ENCODE peak calls at places on chromosomes 2 and 18, in six cellular contexts. One of them, this sample, is unnamed. For H3K27me3, the result is how much of the 10 kb centered on the place peaks cover.

GRCh38 chr2:171595896-171596295 is 73.6 kb downstream of the CYBRD1 start:
- DNase-seq in stomach: no peak
- DNase-seq in ovary: no peak
- DNase-seq in lower lobe of right lung: no peak
- DNase-seq in left lung: no peak
- DNase-seq in heart left ventricle: no peak
- DNase-seq in this sample: no peak

GRCh38 chr2:161283926-161284325 is 24.3 kb upstream of the PSMD14 start:
- DNase-seq in stomach: no peak
- DNase-seq in ovary: no peak
- DNase-seq in lower lobe of right lung: no peak
- DNase-seq in left lung: no peak
- DNase-seq in heart left ventricle: no peak
- DNase-seq in this sample: no peak

GRCh38 chr2:151669585-151670081 is 64.6 kb downstream of the NEB start:
- DNase-seq in stomach: no peak
- DNase-seq in ovary: no peak
- DNase-seq in lower lobe of right lung: no peak
- DNase-seq in left lung: no peak
- DNase-seq in heart left ventricle: no peak
- DNase-seq in this sample: no peak

GRCh38 chr2:160377204-160377995 is 116.2 kb downstream of the RBMS1 start:
- DNase-seq in stomach: no peak
- DNase-seq in ovary: no peak
- DNase-seq in lower lobe of right lung: no peak
- DNase-seq in left lung: no peak
- DNase-seq in heart left ventricle: no peak
- DNase-seq in this sample: no peak

GRCh38 chr18:8654482-8655451 is 45.5 kb downstream of the RAB12 start:
- DNase-seq in stomach: no peak
- DNase-seq in ovary: no peak
- DNase-seq in lower lobe of right lung: no peak
- DNase-seq in left lung: no peak
- DNase-seq in heart left ventricle: no peak
- DNase-seq in this sample: no peak

GRCh38 chr2:156483741-156484173 is 47.6 kb downstream of the GPD2 start:
- DNase-seq in stomach: no peak
- DNase-seq in ovary: no peak
- DNase-seq in lower lobe of right lung: no peak
- DNase-seq in left lung: no peak
- DNase-seq in heart left ventricle: no peak
- DNase-seq in this sample: no peak

GRCh38 chr2:33022989-33023731 is 76.4 kb downstream of the LTBP1 start:
- DNase-seq in stomach: no peak
- DNase-seq in ovary: no peak
- DNase-seq in lower lobe of right lung: no peak
- DNase-seq in left lung: no peak
- DNase-seq in heart left ventricle: no peak
- DNase-seq in this sample: no peak

GRCh38 chr2:119085613-119086012 is 72.9 kb downstream of the C1QL2 start:
- DNase-seq in stomach: no peak
- DNase-seq in ovary: peak
- DNase-seq in lower lobe of right lung: no peak
- DNase-seq in left lung: no peak
- DNase-seq in heart left ventricle: no peak
- DNase-seq in this sample: no peak

GRCh38 chr2:58039170-58039611 is 7.4 kb upstream of the VRK2 start:
- DNase-seq in stomach: no peak
- DNase-seq in ovary: no peak
- DNase-seq in lower lobe of right lung: no peak
- DNase-seq in left lung: no peak
- DNase-seq in heart left ventricle: no peak
- DNase-seq in this sample: no peak

GRCh38 chr2:6342273-6342920 is 523.3 kb downstream of the CMPK2 start:
- DNase-seq in stomach: no peak
- DNase-seq in ovary: no peak
- DNase-seq in lower lobe of right lung: no peak
- DNase-seq in left lung: no peak
- DNase-seq in heart left ventricle: no peak
- DNase-seq in this sample: no peak

GRCh38 chr2:6337123-6337830 is 528.4 kb downstream of the CMPK2 start:
- DNase-seq in stomach: no peak
- DNase-seq in ovary: no peak
- DNase-seq in lower lobe of right lung: no peak
- DNase-seq in left lung: no peak
- DNase-seq in heart left ventricle: no peak
- DNase-seq in this sample: no peak

GRCh38 chr2:6341730-6342129 is 524.0 kb downstream of the CMPK2 start:
- DNase-seq in stomach: no peak
- DNase-seq in ovary: no peak
- DNase-seq in lower lobe of right lung: no peak
- DNase-seq in left lung: no peak
- DNase-seq in heart left ventricle: no peak
- DNase-seq in this sample: no peak

GRCh38 chr2:6343076-6343475 is 522.6 kb downstream of the CMPK2 start:
- DNase-seq in stomach: no peak
- DNase-seq in ovary: no peak
- DNase-seq in lower lobe of right lung: no peak
- DNase-seq in left lung: no peak
- DNase-seq in heart left ventricle: no peak
- DNase-seq in this sample: no peak
- H3K4me3 ChIP-seq in stomach: no peak
- H3K4me3 ChIP-seq in ovary: no peak
- H3K4me3 ChIP-seq in lower lobe of right lung: no peak
- H3K4me3 ChIP-seq in left lung: no peak
- H3K4me3 ChIP-seq in heart left ventricle: no peak
- H3K4me3 ChIP-seq in this sample: no peak

DNA sequence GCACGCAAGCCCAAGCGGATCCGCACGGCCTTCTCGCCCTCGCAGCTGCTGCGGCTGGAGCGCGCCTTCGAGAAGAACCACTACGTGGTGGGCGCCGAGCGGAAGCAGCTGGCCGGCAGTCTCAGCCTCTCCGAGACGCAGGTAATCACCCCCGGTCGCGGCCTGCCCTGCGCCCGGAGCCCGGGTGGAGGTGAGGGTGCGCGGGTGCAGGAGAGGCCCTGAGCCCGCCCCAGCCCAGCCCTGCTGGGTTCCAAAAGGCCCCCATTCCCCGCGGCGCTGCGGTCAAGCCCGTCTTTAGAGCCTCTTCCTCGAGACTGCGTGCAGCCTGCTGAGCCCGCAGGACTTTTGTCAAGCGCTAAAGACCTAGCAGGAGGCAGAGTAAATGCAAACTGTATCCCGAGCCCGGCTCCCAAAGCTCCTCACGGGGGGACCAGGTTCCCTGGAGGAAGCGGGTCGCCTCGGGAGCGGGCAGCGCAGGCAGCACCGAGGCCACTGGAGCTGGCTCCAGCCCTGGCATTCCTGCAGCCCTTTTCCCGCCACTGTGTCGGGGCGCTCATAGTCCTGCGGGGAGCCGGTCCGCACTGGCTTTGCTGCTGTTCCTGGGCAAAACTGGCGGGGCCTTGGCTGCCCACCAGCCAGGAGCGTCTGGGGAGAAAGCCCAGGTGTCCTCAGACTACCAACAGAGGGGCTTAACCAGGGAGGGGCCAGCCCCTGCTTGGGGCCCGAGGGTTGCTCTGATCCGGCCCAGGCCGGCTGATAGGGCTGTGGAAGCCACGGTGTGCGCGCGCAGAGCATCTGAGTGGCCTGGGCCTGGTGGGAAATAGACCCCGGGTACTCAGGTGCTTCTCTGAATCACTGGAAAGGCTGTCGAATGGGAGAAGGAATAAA is 7.3 kb downstream of the EMX1 start:
- DNase-seq in stomach: peak
- DNase-seq in ovary: no peak
- DNase-seq in lower lobe of right lung: no peak
- DNase-seq in left lung: peak
- DNase-seq in heart left ventricle: peak
- DNase-seq in this sample: no peak
- H3K27me3 ChIP-seq in stomach: half or more
- H3K27me3 ChIP-seq in ovary: under half
- H3K27me3 ChIP-seq in lower lobe of right lung: half or more
- H3K27me3 ChIP-seq in left lung: half or more
- H3K27me3 ChIP-seq in heart left ventricle: half or more
- H3K27me3 ChIP-seq in this sample: under half

GRCh38 chr18:28177828-28178635 is 1.1 kb upstream of the CDH2 start:
- DNase-seq in stomach: peak
- DNase-seq in ovary: peak
- DNase-seq in lower lobe of right lung: no peak
- DNase-seq in left lung: peak
- DNase-seq in heart left ventricle: peak
- DNase-seq in this sample: peak

GRCh38 chr18:28175930-28176673 is 828 bp downstream of the CDH2 start:
- DNase-seq in stomach: no peak
- DNase-seq in ovary: peak
- DNase-seq in lower lobe of right lung: no peak
- DNase-seq in left lung: no peak
- DNase-seq in heart left ventricle: no peak
- DNase-seq in this sample: no peak

GRCh38 chr18:28176933-28177827 is at the start of gene CDH2:
- DNase-seq in stomach: peak
- DNase-seq in ovary: peak
- DNase-seq in lower lobe of right lung: peak
- DNase-seq in left lung: peak
- DNase-seq in heart left ventricle: peak
- DNase-seq in this sample: peak

GRCh38 chr18:28175047-28175929 is 1.6 kb downstream of the CDH2 start:
- DNase-seq in stomach: peak
- DNase-seq in ovary: peak
- DNase-seq in lower lobe of right lung: no peak
- DNase-seq in left lung: peak
- DNase-seq in heart left ventricle: peak
- DNase-seq in this sample: peak

GRCh38 chr18:28176674-28176932 is 327 bp downstream of the CDH2 start:
- DNase-seq in stomach: no peak
- DNase-seq in ovary: peak
- DNase-seq in lower lobe of right lung: no peak
- DNase-seq in left lung: peak
- DNase-seq in heart left ventricle: no peak
- DNase-seq in this sample: peak
- H3K4me3 ChIP-seq in stomach: peak
- H3K4me3 ChIP-seq in ovary: peak
- H3K4me3 ChIP-seq in lower lobe of right lung: peak
- H3K4me3 ChIP-seq in left lung: peak
- H3K4me3 ChIP-seq in heart left ventricle: peak
- H3K4me3 ChIP-seq in this sample: peak

GRCh38 chr18:21960189-21960588 is 209.2 kb upstream of the GATA6 start:
- DNase-seq in stomach: no peak
- DNase-seq in ovary: no peak
- DNase-seq in lower lobe of right lung: no peak
- DNase-seq in left lung: no peak
- DNase-seq in heart left ventricle: no peak
- DNase-seq in this sample: no peak
- H3K27me3 ChIP-seq in stomach: under half
- H3K27me3 ChIP-seq in ovary: under half
- H3K27me3 ChIP-seq in lower lobe of right lung: under half
- H3K27me3 ChIP-seq in left lung: under half
- H3K27me3 ChIP-seq in heart left ventricle: under half
- H3K27me3 ChIP-seq in this sample: under half

GRCh38 chr2:143145056-143145455 is 15.8 kb downstream of the ARHGAP15 start:
- DNase-seq in stomach: no peak
- DNase-seq in ovary: no peak
- DNase-seq in lower lobe of right lung: no peak
- DNase-seq in left lung: no peak
- DNase-seq in heart left ventricle: no peak
- DNase-seq in this sample: no peak

GRCh38 chr2:143140864-143141637 is 11.8 kb downstream of the ARHGAP15 start:
- DNase-seq in stomach: no peak
- DNase-seq in ovary: no peak
- DNase-seq in lower lobe of right lung: no peak
- DNase-seq in left lung: no peak
- DNase-seq in heart left ventricle: no peak
- DNase-seq in this sample: no peak

DNA sequence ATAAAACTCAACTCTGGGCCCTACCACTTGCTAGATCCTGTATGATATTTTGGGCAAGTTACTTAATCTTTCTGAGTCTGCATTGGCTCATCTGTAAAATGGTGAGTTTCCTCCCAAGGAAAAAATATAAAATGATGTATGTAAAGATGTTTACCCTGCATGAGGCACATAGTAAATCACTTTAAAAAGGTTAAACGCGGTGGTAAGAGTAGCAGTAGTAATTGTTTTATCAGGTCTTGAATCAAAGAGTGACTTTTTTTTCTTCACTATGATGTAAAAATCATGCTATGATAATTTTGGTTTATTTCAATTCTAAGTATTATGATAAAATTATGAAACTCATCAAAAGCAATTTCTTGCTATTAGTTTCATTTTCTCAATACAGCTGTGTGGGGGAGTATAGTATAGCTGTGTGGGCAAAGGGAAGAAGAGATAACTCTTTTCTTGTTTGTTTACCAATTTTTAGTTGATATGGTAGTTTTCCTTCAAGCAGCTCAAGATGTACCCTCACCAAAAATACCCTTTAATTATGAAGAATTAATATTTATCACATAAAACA is 10.7 kb downstream of the ARHGAP15 start:
- DNase-seq in stomach: no peak
- DNase-seq in ovary: no peak
- DNase-seq in lower lobe of right lung: no peak
- DNase-seq in left lung: no peak
- DNase-seq in heart left ventricle: no peak
- DNase-seq in this sample: no peak
- H3K4me3 ChIP-seq in stomach: no peak
- H3K4me3 ChIP-seq in ovary: no peak
- H3K4me3 ChIP-seq in lower lobe of right lung: no peak
- H3K4me3 ChIP-seq in left lung: no peak
- H3K4me3 ChIP-seq in heart left ventricle: no peak
- H3K4me3 ChIP-seq in this sample: no peak

DNA sequence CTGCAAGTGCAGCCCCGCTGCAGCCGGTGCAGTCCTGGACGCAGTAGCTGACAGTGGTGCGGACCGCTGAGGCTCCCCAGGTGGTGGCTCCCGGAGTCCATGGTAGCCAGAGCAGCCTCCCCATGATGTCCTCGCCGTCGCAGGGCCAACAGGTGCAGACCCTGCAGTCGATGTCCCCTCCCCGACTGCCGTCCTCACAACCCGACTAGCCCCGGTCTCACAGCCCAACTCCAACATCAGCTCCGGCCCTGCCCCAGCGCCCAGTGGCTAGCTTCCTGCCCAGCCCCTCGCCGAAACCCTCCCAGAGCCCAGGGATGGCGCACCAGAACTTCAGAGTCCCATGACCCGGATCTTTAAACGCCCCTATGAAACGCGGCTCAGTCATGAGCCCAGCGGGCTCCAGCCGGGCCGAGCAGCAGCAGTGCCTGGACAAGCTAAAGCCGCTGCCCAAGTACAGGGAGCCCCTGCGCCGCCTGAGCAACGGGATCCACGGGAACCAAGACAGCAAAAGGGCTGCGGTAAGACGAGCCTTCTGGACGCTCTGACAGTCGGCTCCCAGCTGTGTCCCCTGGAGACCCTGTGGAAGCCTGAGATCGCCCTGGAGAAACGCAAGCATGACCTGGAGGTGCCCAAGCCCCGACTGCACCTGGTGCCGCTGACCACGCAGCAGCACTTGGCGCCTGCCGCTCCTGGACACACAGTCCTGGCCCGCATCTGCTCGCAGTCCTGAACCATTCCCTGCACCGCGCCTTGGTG is 53.8 kb upstream of the TUBA3E start:
- DNase-seq in stomach: no peak
- DNase-seq in ovary: no peak
- DNase-seq in lower lobe of right lung: no peak
- DNase-seq in left lung: peak
- DNase-seq in heart left ventricle: peak
- DNase-seq in this sample: no peak
- H3K27me3 ChIP-seq in stomach: under half
- H3K27me3 ChIP-seq in ovary: under half
- H3K27me3 ChIP-seq in lower lobe of right lung: under half
- H3K27me3 ChIP-seq in left lung: half or more
- H3K27me3 ChIP-seq in heart left ventricle: under half
- H3K27me3 ChIP-seq in this sample: under half

This sample was measured in right lobe of liver.